ENCODE peak calls at places on chromosomes 16 and 17, in seven cellular contexts. G, K, X, N, P, B and M are unnamed samples.

GRCh38 chr16:74888888-74889287 is 96.0 kb downstream of the WDR59 start:
- DNase-seq in G (no peak), K (no peak), X (no peak), N (no peak), P (no peak), B (no peak), M (no peak)

GRCh38 chr17:33725675-33726271 is 432.7 kb upstream of the ASIC2 start:
- DNase-seq in G (no peak), K (peak; percentile 29), X (peak; percentile 71), N (peak; percentile 57), P (no peak), B (peak; percentile 38), M (peak; percentile 42)

GRCh38 chr17:65800655-65801054 is 239.2 kb upstream of the AXIN2 start:
- DNase-seq in G (no peak), K (no peak), X (no peak), N (no peak), P (no peak), B (no peak), M (no peak)

GRCh38 chr17:50533720-50534148 is 1.2 kb downstream of the EPN3 start:
- DNase-seq in G (no peak), K (no peak), X (peak; percentile 93), N (no peak), P (no peak), B (no peak), M (no peak)

GRCh38 chr17:80944326-80944725 is 47.3 kb upstream of the CHMP6 start:
- DNase-seq in G (no peak), K (no peak), X (peak; percentile 30), N (no peak), P (no peak), B (no peak), M (no peak)

GRCh38 chr16:50146479-50147435 is 6.3 kb upstream of the TENT4B start:
- DNase-seq in G (no peak), K (no peak), X (no peak), N (no peak), P (no peak), B (no peak), M (no peak)

GRCh38 chr17:59067340-59067739 is 39.3 kb downstream of the TRIM37 start:
- DNase-seq in G (no peak), K (no peak), X (no peak), N (no peak), P (no peak), B (no peak), M (no peak)

GRCh38 chr16:86061318-86061695 is 162.3 kb downstream of the IRF8 start:
- DNase-seq in G (no peak), K (no peak), X (peak; percentile 33), N (no peak), P (no peak), B (no peak), M (no peak)

GRCh38 chr16:84027607-84028006 is 15.0 kb downstream of the SLC38A8 start:
- DNase-seq in G (no peak), K (no peak), X (no peak), N (no peak), P (no peak), B (no peak), M (no peak)

GRCh38 chr17:4858068-4858879 is 25.1 kb downstream of the MINK1 start:
- DNase-seq in G (no peak), K (no peak), X (peak; percentile 75), N (peak; percentile 48), P (peak; percentile 65), B (no peak), M (no peak)